ENCODE peak calls at places on chromosome 5, in ten cellular contexts. One of them, this sample, is unnamed.

GRCh38 chr5:72558383-72558782 is 51.2 kb upstream of the ZNF366 start:
- DNase-seq in stimulated activated CD8-positive, alpha-beta memory T cell treated with anti-CD3 and anti-CD28 coated beads, Interleukin-7, amount 100 ng/mL, for 1 hour: no peak
- DNase-seq in globus pallidus: no peak
- DNase-seq in dorsolateral prefrontal cortex: no peak
- DNase-seq in T-helper 2 cell: no peak
- DNase-seq in T-helper 17 cell: no peak
- DNase-seq in NCI-H2081: no peak
- DNase-seq in activated T-helper 1 cell treated with Interleukin-2 at 50 U/mL for 16 hours: no peak
- DNase-seq in activated T-helper 2 cell treated with anti-CD3 and anti-CD28 coated beads, Interferon-gamma antibody, Interleukin-2, Interleukin-4, amounts not matched to agents 10 μg/mL and 5 μg/mL and 100 μg/mL, durations not matched to agents 14 hours and 24 hours and 36 hours: no peak
- DNase-seq in PC-3: no peak
- DNase-seq in this sample: no peak

GRCh38 chr5:52469835-52470234 is 317.9 kb upstream of the ITGA1 start:
- DNase-seq in dorsolateral prefrontal cortex: no peak
- DNase-seq in PC-3: no peak
- DNase-seq in activated T-helper 1 cell treated with Interleukin-2 at 50 U/mL for 16 hours: no peak
- DNase-seq in NCI-H2081: no peak
- DNase-seq in activated T-helper 2 cell treated with anti-CD3 and anti-CD28 coated beads, Interferon-gamma antibody, Interleukin-2, Interleukin-4, amounts not matched to agents 10 μg/mL and 5 μg/mL and 100 μg/mL, durations not matched to agents 14 hours and 24 hours and 36 hours: no peak
- DNase-seq in stimulated activated CD8-positive, alpha-beta memory T cell treated with anti-CD3 and anti-CD28 coated beads, Interleukin-7, amount 100 ng/mL, for 1 hour: no peak
- DNase-seq in globus pallidus: peak
- DNase-seq in T-helper 17 cell: no peak
- DNase-seq in T-helper 2 cell: no peak
- DNase-seq in this sample: no peak

GRCh38 chr5:72082048-72082447 is 25.2 kb upstream of the MAP1B start:
- DNase-seq in T-helper 17 cell: no peak
- DNase-seq in activated T-helper 1 cell treated with Interleukin-2 at 50 U/mL for 16 hours: no peak
- DNase-seq in NCI-H2081: no peak
- DNase-seq in dorsolateral prefrontal cortex: no peak
- DNase-seq in PC-3: no peak
- DNase-seq in activated T-helper 2 cell treated with anti-CD3 and anti-CD28 coated beads, Interferon-gamma antibody, Interleukin-2, Interleukin-4, amounts not matched to agents 10 μg/mL and 5 μg/mL and 100 μg/mL, durations not matched to agents 14 hours and 24 hours and 36 hours: no peak
- DNase-seq in globus pallidus: no peak
- DNase-seq in T-helper 2 cell: no peak
- DNase-seq in stimulated activated CD8-positive, alpha-beta memory T cell treated with anti-CD3 and anti-CD28 coated beads, Interleukin-7, amount 100 ng/mL, for 1 hour: no peak
- DNase-seq in this sample: no peak

GRCh38 chr5:154196955-154197652 is 6.6 kb downstream of the GALNT10 start:
- DNase-seq in T-helper 2 cell: no peak
- DNase-seq in dorsolateral prefrontal cortex: no peak
- DNase-seq in stimulated activated CD8-positive, alpha-beta memory T cell treated with anti-CD3 and anti-CD28 coated beads, Interleukin-7, amount 100 ng/mL, for 1 hour: no peak
- DNase-seq in NCI-H2081: no peak
- DNase-seq in activated T-helper 2 cell treated with anti-CD3 and anti-CD28 coated beads, Interferon-gamma antibody, Interleukin-2, Interleukin-4, amounts not matched to agents 10 μg/mL and 5 μg/mL and 100 μg/mL, durations not matched to agents 14 hours and 24 hours and 36 hours: no peak
- DNase-seq in T-helper 17 cell: no peak
- DNase-seq in PC-3: no peak
- DNase-seq in globus pallidus: peak
- DNase-seq in activated T-helper 1 cell treated with Interleukin-2 at 50 U/mL for 16 hours: no peak
- DNase-seq in this sample: no peak

GRCh38 chr5:124948062-124948753 is 201.8 kb upstream of the ZNF608 start:
- DNase-seq in globus pallidus: no peak
- DNase-seq in activated T-helper 2 cell treated with anti-CD3 and anti-CD28 coated beads, Interferon-gamma antibody, Interleukin-2, Interleukin-4, amounts not matched to agents 10 μg/mL and 5 μg/mL and 100 μg/mL, durations not matched to agents 14 hours and 24 hours and 36 hours: no peak
- DNase-seq in NCI-H2081: peak
- DNase-seq in T-helper 17 cell: no peak
- DNase-seq in activated T-helper 1 cell treated with Interleukin-2 at 50 U/mL for 16 hours: no peak
- DNase-seq in T-helper 2 cell: no peak
- DNase-seq in dorsolateral prefrontal cortex: no peak
- DNase-seq in PC-3: peak
- DNase-seq in stimulated activated CD8-positive, alpha-beta memory T cell treated with anti-CD3 and anti-CD28 coated beads, Interleukin-7, amount 100 ng/mL, for 1 hour: no peak
- DNase-seq in this sample: no peak

GRCh38 chr5:160471761-160472160 is 50.1 kb downstream of the PTTG1 start:
- DNase-seq in stimulated activated CD8-positive, alpha-beta memory T cell treated with anti-CD3 and anti-CD28 coated beads, Interleukin-7, amount 100 ng/mL, for 1 hour: no peak
- DNase-seq in NCI-H2081: no peak
- DNase-seq in T-helper 17 cell: no peak
- DNase-seq in activated T-helper 2 cell treated with anti-CD3 and anti-CD28 coated beads, Interferon-gamma antibody, Interleukin-2, Interleukin-4, amounts not matched to agents 10 μg/mL and 5 μg/mL and 100 μg/mL, durations not matched to agents 14 hours and 24 hours and 36 hours: no peak
- DNase-seq in T-helper 2 cell: no peak
- DNase-seq in activated T-helper 1 cell treated with Interleukin-2 at 50 U/mL for 16 hours: no peak
- DNase-seq in dorsolateral prefrontal cortex: no peak
- DNase-seq in PC-3: no peak
- DNase-seq in globus pallidus: no peak
- DNase-seq in this sample: no peak

GRCh38 chr5:173620784-173621183 is 4.3 kb upstream of the BOD1 start:
- DNase-seq in dorsolateral prefrontal cortex: no peak
- DNase-seq in T-helper 17 cell: no peak
- DNase-seq in stimulated activated CD8-positive, alpha-beta memory T cell treated with anti-CD3 and anti-CD28 coated beads, Interleukin-7, amount 100 ng/mL, for 1 hour: no peak
- DNase-seq in globus pallidus: no peak
- DNase-seq in activated T-helper 2 cell treated with anti-CD3 and anti-CD28 coated beads, Interferon-gamma antibody, Interleukin-2, Interleukin-4, amounts not matched to agents 10 μg/mL and 5 μg/mL and 100 μg/mL, durations not matched to agents 14 hours and 24 hours and 36 hours: no peak
- DNase-seq in PC-3: no peak
- DNase-seq in activated T-helper 1 cell treated with Interleukin-2 at 50 U/mL for 16 hours: no peak
- DNase-seq in NCI-H2081: no peak
- DNase-seq in T-helper 2 cell: no peak
- DNase-seq in this sample: no peak

GRCh38 chr5:1882337-1883119 is at the start of gene IRX4:
- DNase-seq in activated T-helper 2 cell treated with anti-CD3 and anti-CD28 coated beads, Interferon-gamma antibody, Interleukin-2, Interleukin-4, amounts not matched to agents 10 μg/mL and 5 μg/mL and 100 μg/mL, durations not matched to agents 14 hours and 24 hours and 36 hours: no peak
- DNase-seq in PC-3: peak
- DNase-seq in NCI-H2081: no peak
- DNase-seq in globus pallidus: no peak
- DNase-seq in dorsolateral prefrontal cortex: no peak
- DNase-seq in T-helper 2 cell: no peak
- DNase-seq in T-helper 17 cell: no peak
- DNase-seq in activated T-helper 1 cell treated with Interleukin-2 at 50 U/mL for 16 hours: no peak
- DNase-seq in stimulated activated CD8-positive, alpha-beta memory T cell treated with anti-CD3 and anti-CD28 coated beads, Interleukin-7, amount 100 ng/mL, for 1 hour: no peak
- DNase-seq in this sample: no peak

GRCh38 chr5:134592141-134592746 is 40.4 kb downstream of the SAR1B start:
- DNase-seq in NCI-H2081: no peak
- DNase-seq in PC-3: peak
- DNase-seq in activated T-helper 1 cell treated with Interleukin-2 at 50 U/mL for 16 hours: no peak
- DNase-seq in T-helper 2 cell: no peak
- DNase-seq in globus pallidus: no peak
- DNase-seq in activated T-helper 2 cell treated with anti-CD3 and anti-CD28 coated beads, Interferon-gamma antibody, Interleukin-2, Interleukin-4, amounts not matched to agents 10 μg/mL and 5 μg/mL and 100 μg/mL, durations not matched to agents 14 hours and 24 hours and 36 hours: no peak
- DNase-seq in T-helper 17 cell: no peak
- DNase-seq in stimulated activated CD8-positive, alpha-beta memory T cell treated with anti-CD3 and anti-CD28 coated beads, Interleukin-7, amount 100 ng/mL, for 1 hour: no peak
- DNase-seq in dorsolateral prefrontal cortex: no peak
- DNase-seq in this sample: no peak

GRCh38 chr5:149240354-149240998 is 31.2 kb upstream of the AFAP1L1 start:
- DNase-seq in NCI-H2081: no peak
- DNase-seq in dorsolateral prefrontal cortex: no peak
- DNase-seq in stimulated activated CD8-positive, alpha-beta memory T cell treated with anti-CD3 and anti-CD28 coated beads, Interleukin-7, amount 100 ng/mL, for 1 hour: peak
- DNase-seq in PC-3: no peak
- DNase-seq in T-helper 2 cell: peak
- DNase-seq in activated T-helper 1 cell treated with Interleukin-2 at 50 U/mL for 16 hours: peak
- DNase-seq in activated T-helper 2 cell treated with anti-CD3 and anti-CD28 coated beads, Interferon-gamma antibody, Interleukin-2, Interleukin-4, amounts not matched to agents 10 μg/mL and 5 μg/mL and 100 μg/mL, durations not matched to agents 14 hours and 24 hours and 36 hours: peak
- DNase-seq in T-helper 17 cell: peak
- DNase-seq in globus pallidus: no peak
- DNase-seq in this sample: peak

GRCh38 chr5:121366515-121366914 is 485.2 kb upstream of the FTMT start:
- DNase-seq in dorsolateral prefrontal cortex: no peak
- DNase-seq in activated T-helper 2 cell treated with anti-CD3 and anti-CD28 coated beads, Interferon-gamma antibody, Interleukin-2, Interleukin-4, amounts not matched to agents 10 μg/mL and 5 μg/mL and 100 μg/mL, durations not matched to agents 14 hours and 24 hours and 36 hours: no peak
- DNase-seq in T-helper 2 cell: no peak
- DNase-seq in stimulated activated CD8-positive, alpha-beta memory T cell treated with anti-CD3 and anti-CD28 coated beads, Interleukin-7, amount 100 ng/mL, for 1 hour: no peak
- DNase-seq in NCI-H2081: no peak
- DNase-seq in T-helper 17 cell: no peak
- DNase-seq in activated T-helper 1 cell treated with Interleukin-2 at 50 U/mL for 16 hours: no peak
- DNase-seq in PC-3: peak
- DNase-seq in globus pallidus: no peak
- DNase-seq in this sample: no peak

This sample was measured in natural killer cell.